ENCODE peak calls at places on chromosomes 7 and 10, in ten cellular contexts. E is AG04449, W is fibroblast of lung, B is HCT116, L is fibroblast of mammary gland, I is skeletal muscle cell, F is spleen, N is uterus, P is fibroblast of pulmonary artery, U is IMR-90. O is an unnamed sample.

GRCh38 chr7:156892086-156892800 is 740 bp downstream of the LMBR1 start:
- DNase-seq in E (no peak), W (peak), B (no peak), L (no peak), I (no peak), F (peak), N (peak), P (peak), U (no peak), O (no peak)

GRCh38 chr10:104574470-104575213 is 66.4 kb upstream of the SORCS3 start:
- DNase-seq in E (no peak), W (no peak), B (no peak), L (peak), I (no peak), F (no peak), N (no peak), P (no peak), U (no peak), O (no peak)

GRCh38 chr7:47357863-47358262 is 224.0 kb downstream of the TNS3 start:
- DNase-seq in E (no peak), W (no peak), B (no peak), L (no peak), I (no peak), F (peak), N (no peak), P (no peak), U (no peak), O (no peak)

GRCh38 chr10:114195079-114195478 is 15.9 kb downstream of the TDRD1 start:
- DNase-seq in E (no peak), W (no peak), B (no peak), L (no peak), I (no peak), F (no peak), N (no peak), P (no peak), U (no peak), O (no peak)

GRCh38 chr10:87552248-87552914 is 47.7 kb downstream of the MINPP1 start:
- DNase-seq in E (no peak), W (peak), B (no peak), L (peak), I (no peak), F (no peak), N (no peak), P (no peak), U (peak), O (no peak)

GRCh38 chr10:103622286-103622685 is 128.8 kb downstream of the NEURL1 start:
- DNase-seq in E (no peak), W (no peak), B (no peak), L (no peak), I (no peak), F (no peak), N (no peak), P (no peak), U (no peak), O (no peak)

GRCh38 chr7:94323872-94324271 is 70.8 kb upstream of the COL1A2 start:
- DNase-seq in E (no peak), W (no peak), B (no peak), L (no peak), I (no peak), F (no peak), N (no peak), P (no peak), U (no peak), O (no peak)

GRCh38 chr7:22668971-22669401 is 58.0 kb upstream of the IL6 start:
- DNase-seq in E (no peak), W (no peak), B (no peak), L (no peak), I (no peak), F (no peak), N (no peak), P (no peak), U (no peak), O (no peak)

GRCh38 chr7:92904292-92905131 is 68.1 kb upstream of the CDK6 start:
- DNase-seq in E (peak), W (peak), B (peak), L (peak), I (peak), F (peak), N (no peak), P (peak), U (peak), O (no peak)

DNA sequence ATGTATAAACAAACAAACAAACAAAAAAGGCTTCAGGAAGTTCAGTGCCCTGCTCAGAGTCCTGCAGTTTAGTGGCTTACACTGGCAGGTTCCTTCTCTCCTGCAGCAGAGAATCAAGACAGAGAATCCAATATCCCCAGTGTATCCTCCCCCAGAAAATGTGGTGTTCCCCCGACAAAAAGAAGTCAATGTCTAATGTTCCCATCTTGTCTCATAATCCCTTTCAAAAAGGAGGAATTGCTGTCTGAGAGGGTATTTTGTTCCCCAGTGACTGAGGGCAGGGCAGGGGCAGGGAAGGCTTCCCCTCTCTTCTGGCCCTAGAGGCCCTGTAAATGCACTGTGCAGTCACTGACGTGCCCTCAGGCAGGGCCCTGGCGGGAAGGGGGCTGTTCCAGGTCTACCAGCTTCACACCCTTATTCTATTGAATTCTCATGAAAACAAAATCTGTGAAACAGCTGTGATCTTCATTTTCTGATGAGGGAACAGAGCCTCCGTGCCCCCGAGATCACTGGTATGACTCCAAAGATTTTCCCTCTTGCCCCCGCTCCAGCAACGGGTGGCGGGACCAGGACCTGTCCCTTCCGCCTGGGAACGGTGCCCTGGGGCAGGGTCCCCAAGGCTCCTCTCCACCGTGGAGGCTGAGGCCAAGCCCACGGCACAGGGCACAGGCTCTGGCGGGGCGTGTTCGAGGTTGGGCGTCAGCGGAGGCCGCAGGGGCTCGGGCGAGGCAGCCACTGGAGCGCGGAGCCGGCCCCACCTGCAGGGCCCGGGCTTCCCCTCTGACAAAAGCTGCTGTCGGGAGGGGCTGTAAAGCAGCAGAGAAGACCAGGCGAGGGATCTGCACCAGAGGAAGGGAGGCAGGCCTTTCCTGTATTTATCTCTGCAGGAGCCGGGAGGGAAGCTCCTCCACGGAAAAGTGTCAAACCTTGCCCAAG is 13.4 kb upstream of the WDFY4 start:
- DNase-seq in E (no peak), W (no peak), B (no peak), L (no peak), I (no peak), F (peak), N (no peak), P (no peak), U (no peak), O (no peak)
- H3K4me3 ChIP-seq in E (no peak), W (no peak), B (no peak), L (no peak), I (no peak), F (no peak), N (no peak), P (no peak), U (no peak), O (no peak)

GRCh38 chr10:25061711-25062455 is 45.5 kb downstream of the THNSL1 start:
- DNase-seq in E (no peak), W (no peak), B (no peak), L (peak), I (no peak), F (no peak), N (no peak), P (no peak), U (peak), O (no peak)
- H3K4me3 ChIP-seq in E (no peak), W (no peak), B (peak), L (no peak), I (no peak), F (no peak), N (no peak), P (peak), U (no peak), O (peak)

DNA sequence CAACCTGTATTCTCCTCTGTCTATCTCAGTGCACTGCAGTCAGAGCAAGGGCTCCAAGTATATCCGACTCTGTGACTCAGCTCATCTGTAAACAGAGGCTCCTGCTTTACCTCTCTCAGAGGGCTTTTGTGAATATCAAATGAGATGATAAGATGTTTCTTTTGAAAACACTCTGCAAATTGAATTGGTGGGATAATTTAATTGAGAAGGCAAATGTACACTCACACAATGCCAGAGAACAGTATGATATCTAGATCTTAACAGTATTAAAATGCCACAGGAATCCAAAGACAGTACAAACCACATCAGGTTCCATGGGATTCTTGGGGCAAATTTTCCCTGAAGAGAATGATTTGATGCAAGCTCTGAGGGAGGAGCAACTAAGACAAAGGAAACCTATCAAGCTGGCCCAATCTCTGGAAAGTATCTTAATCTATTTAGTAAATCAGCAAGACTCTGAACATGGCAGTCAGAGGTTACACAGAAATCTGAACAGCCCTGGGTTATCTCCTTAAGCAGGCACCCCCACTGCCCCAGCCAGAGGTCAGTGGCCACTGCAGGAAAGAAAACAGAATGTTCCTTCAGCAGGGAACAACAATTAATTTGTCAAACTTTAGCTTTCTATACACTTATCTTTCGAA is 45.9 kb downstream of the DOCK4 start:
- DNase-seq in E (no peak), W (peak), B (no peak), L (peak), I (no peak), F (no peak), N (no peak), P (peak), U (peak), O (no peak)
- H3K4me3 ChIP-seq in E (no peak), W (no peak), B (no peak), L (no peak), I (no peak), F (no peak), N (no peak), P (no peak), U (no peak), O (no peak)

GRCh38 chr7:140671966-140672365 is 779 bp upstream of the ADCK2 start:
- DNase-seq in E (no peak), W (no peak), B (no peak), L (no peak), I (no peak), F (peak), N (no peak), P (no peak), U (no peak), O (no peak)
- H3K4me3 ChIP-seq in E (no peak), W (peak), B (no peak), L (no peak), I (no peak), F (no peak), N (no peak), P (no peak), U (no peak), O (peak)

GRCh38 chr10:100911472-100911871 is 1.3 kb upstream of the SLF2 start:
- DNase-seq in E (no peak), W (no peak), B (no peak), L (no peak), I (no peak), F (no peak), N (no peak), P (no peak), U (no peak), O (no peak)

GRCh38 chr10:100913470-100913865 is 705 bp downstream of the SLF2 start:
- DNase-seq in E (no peak), W (no peak), B (no peak), L (no peak), I (no peak), F (no peak), N (no peak), P (no peak), U (no peak), O (no peak)

GRCh38 chr10:100909506-100910260 is 3.1 kb upstream of the SLF2 start:
- DNase-seq in E (no peak), W (peak), B (no peak), L (peak), I (no peak), F (no peak), N (peak), P (peak), U (no peak), O (no peak)

GRCh38 chr10:100912013-100912608 is 652 bp upstream of the SLF2 start:
- DNase-seq in E (no peak), W (no peak), B (no peak), L (peak), I (no peak), F (no peak), N (no peak), P (peak), U (peak), O (no peak)

DNA sequence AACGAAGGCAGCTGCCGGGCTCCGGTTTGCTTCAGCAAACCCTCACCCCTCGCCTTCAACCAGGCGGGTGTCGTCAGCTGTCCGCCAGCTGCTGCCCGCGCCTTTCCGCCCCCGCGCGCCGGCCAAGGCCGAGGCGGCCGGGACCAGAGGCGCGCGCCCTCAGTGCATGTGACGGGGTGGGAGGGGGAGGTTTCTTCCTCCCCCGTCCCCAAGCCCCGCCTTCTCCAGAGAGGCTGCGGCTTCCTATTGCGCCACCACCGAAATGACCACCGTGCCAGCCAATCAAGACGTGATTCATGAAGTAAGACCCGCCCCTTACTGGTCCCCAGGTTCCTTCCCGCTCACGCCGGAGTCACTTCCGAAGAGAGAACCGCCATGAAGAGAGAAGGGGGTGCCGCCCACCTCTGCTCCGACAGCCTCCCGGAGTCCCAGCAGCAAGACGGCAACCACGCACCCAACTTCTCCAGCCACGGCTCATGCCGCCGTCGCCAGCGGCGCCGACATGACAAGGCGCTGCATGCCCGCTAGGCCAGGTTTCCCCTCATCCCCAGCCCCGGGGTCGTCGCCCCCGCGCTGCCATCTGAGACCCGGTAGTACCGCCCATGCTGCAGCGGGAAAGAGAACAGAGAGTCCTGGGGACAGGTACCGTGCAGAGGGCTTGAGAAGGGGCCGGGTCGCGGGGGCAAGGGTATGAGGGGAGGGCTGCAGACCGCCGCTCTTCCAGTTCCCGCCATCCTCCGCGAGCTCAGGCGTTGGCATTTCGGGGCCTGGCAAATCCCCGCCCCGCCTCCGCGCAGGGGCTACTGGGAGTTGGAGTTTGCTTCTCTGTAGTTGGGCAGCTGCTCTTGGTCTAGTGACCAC is at the start of gene SLF2:
- DNase-seq in E (peak), W (peak), B (peak), L (peak), I (peak), F (peak), N (peak), P (peak), U (peak), O (peak)
- H3K4me3 ChIP-seq in E (peak), W (peak), B (peak), L (peak), I (peak), F (peak), N (peak), P (peak), U (peak), O (peak)

GRCh38 chr7:105877736-105878135 is 1.3 kb upstream of the ATXN7L1 start:
- DNase-seq in E (no peak), W (peak), B (no peak), L (peak), I (no peak), F (no peak), N (no peak), P (peak), U (no peak), O (no peak)

GRCh38 chr7:105874055-105874454 is 2.3 kb downstream of the ATXN7L1 start:
- DNase-seq in E (no peak), W (no peak), B (no peak), L (no peak), I (no peak), F (no peak), N (no peak), P (no peak), U (no peak), O (no peak)

GRCh38 chr7:105876091-105876963 is at the start of gene ATXN7L1:
- DNase-seq in E (peak), W (peak), B (peak), L (peak), I (peak), F (peak), N (peak), P (peak), U (peak), O (peak)

GRCh38 chr7:105876964-105877601 is 684 bp upstream of the ATXN7L1 start:
- DNase-seq in E (no peak), W (peak), B (peak), L (peak), I (no peak), F (peak), N (peak), P (peak), U (peak), O (no peak)

DNA sequence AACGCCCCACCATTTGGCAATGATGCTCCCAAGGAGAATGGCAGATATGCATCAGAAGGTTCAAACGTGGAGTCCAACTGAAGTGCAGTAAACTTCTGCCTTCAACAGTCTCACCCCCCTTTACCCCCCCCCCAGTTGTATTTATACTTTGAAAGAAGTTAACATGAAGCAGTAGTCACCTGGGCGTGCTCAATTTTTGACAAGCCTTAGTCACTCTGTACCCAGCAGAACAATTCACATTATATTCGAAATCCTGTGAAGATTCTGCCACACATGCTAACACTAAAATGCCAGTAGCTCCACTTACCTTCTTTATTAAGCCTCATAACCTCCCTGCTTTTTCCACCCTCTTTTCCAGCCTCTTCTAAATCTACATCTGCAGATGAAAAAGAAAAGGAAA is 894 bp downstream of the ATXN7L1 start:
- DNase-seq in E (no peak), W (peak), B (no peak), L (peak), I (no peak), F (no peak), N (no peak), P (peak), U (no peak), O (no peak)
- H3K4me3 ChIP-seq in E (peak), W (peak), B (peak), L (peak), I (peak), F (peak), N (peak), P (peak), U (peak), O (peak)

GRCh38 chr10:118754132-118754555 is 626 bp downstream of the CACUL1 start:
- DNase-seq in E (no peak), W (peak), B (no peak), L (peak), I (no peak), F (peak), N (no peak), P (peak), U (no peak), O (no peak)
- H3K4me3 ChIP-seq in E (peak), W (peak), B (peak), L (peak), I (peak), F (peak), N (peak), P (peak), U (peak), O (peak)

DNA sequence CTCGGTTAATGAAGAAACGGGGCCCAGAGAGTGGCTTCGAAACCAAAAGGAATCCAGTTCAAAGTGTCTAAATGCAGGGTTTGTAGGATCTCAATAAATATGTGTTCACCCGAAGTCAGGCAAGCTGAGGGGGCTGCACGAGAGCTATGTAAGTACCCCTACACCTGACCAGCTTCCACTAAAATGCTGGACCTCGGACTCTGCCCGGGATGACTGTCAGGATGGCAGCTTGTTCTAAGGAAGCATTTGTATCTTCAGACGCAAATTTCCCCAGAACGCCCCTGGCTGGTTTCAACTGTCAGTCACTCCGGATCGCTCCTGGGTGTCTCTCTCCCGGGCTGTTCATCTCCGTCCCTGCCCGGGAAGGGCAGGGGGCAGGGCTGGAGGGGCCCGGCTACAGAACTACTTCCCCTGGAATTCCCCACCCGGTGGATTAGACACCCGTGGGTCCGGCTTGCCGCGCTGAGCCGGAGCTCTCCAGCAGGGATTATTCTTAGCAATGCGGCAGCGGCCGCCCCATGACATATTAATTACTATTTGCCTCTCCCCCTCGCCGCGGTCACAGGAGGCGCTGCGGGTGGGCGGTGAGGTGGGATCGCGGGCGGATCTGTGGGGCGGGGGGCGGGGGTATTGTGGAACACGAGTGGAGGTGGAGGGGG is 275.8 kb upstream of the NEBL start:
- DNase-seq in E (no peak), W (no peak), B (no peak), L (no peak), I (no peak), F (no peak), N (no peak), P (no peak), U (no peak), O (no peak)
- H3K4me3 ChIP-seq in E (no peak), W (peak), B (peak), L (peak), I (peak), F (peak), N (peak), P (peak), U (no peak), O (peak)

DNA sequence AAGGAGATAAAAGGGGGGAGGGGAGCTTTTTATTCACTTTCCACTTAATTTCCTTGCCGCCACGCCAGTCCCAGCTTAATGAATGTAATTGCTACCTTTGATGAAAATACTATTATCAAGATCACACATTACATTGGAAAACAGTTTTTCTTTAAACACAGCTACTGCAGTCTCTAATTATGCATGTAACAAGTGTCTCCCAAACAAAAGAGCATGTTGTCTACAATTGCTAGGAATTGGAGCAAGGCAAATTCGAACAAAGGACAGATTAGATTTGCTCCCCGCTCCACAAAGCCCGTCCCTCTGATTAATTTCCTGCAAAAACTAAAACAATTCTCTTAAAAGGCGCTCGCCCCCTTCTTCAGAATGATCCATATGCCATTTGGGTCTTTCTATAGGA is 60.5 kb downstream of the ACADSB start:
- DNase-seq in E (no peak), W (no peak), B (no peak), L (no peak), I (no peak), F (no peak), N (no peak), P (no peak), U (no peak), O (no peak)
- H3K4me3 ChIP-seq in E (no peak), W (no peak), B (no peak), L (no peak), I (no peak), F (no peak), N (no peak), P (no peak), U (no peak), O (no peak)